ENCODE peak calls at places on chromosomes 1 and 21, in eight cellular contexts. P is foreskin fibroblast, Y is choroid plexus epithelial cell, R is AG04450, I is breast epithelium, J is heart left ventricle, U is WERI-Rb-1, C is cardiac fibroblast. K is an unnamed sample.

GRCh38 chr1:234870020-234870378 is 258.6 kb downstream of the TOMM20 start:
- DNase-seq in P (no peak), Y (no peak), R (no peak), I (no peak), J (no peak), U (no peak), C (no peak), K (no peak)

GRCh38 chr1:100861379-100861778 is 33.3 kb downstream of the EXTL2 start:
- DNase-seq in P (peak), Y (peak), R (no peak), I (no peak), J (no peak), U (no peak), C (peak), K (no peak)

GRCh38 chr1:14599173-14599754 is 779 bp downstream of the KAZN start:
- DNase-seq in P (peak), Y (no peak), R (no peak), I (no peak), J (peak), U (peak), C (peak), K (no peak)

GRCh38 chr1:61626820-61627219 is 98.1 kb downstream of the TM2D1 start:
- DNase-seq in P (peak), Y (no peak), R (no peak), I (no peak), J (peak), U (no peak), C (peak), K (no peak)

GRCh38 chr1:222105393-222105737 is 363.5 kb upstream of the DUSP10 start:
- DNase-seq in P (no peak), Y (no peak), R (no peak), I (peak), J (no peak), U (no peak), C (no peak), K (no peak)

GRCh38 chr1:84711091-84711490 is 20.8 kb upstream of the SSX2IP start:
- DNase-seq in P (no peak), Y (no peak), R (no peak), I (no peak), J (no peak), U (no peak), C (peak), K (no peak)

GRCh38 chr1:86758570-86758969 is 54.2 kb downstream of the SH3GLB1 start:
- DNase-seq in P (no peak), Y (no peak), R (no peak), I (no peak), J (no peak), U (no peak), C (no peak), K (no peak)

GRCh38 chr1:68600049-68600661 is 103.3 kb upstream of the DEPDC1 start:
- DNase-seq in P (peak), Y (peak), R (no peak), I (no peak), J (no peak), U (peak), C (peak), K (no peak)

GRCh38 chr1:79899914-79900313 is 893.4 kb upstream of the ADGRL4 start:
- DNase-seq in P (peak), Y (peak), R (peak), I (no peak), J (no peak), U (no peak), C (peak), K (peak)

GRCh38 chr1:199243423-199244061 is 604.7 kb downstream of the PTPRC start:
- DNase-seq in P (peak), Y (peak), R (no peak), I (no peak), J (peak), U (peak), C (peak), K (no peak)

GRCh38 chr1:205843031-205843859 is 6.7 kb downstream of the PM20D1 start:
- DNase-seq in P (no peak), Y (no peak), R (no peak), I (no peak), J (no peak), U (no peak), C (no peak), K (no peak)

GRCh38 chr1:53084589-53084971 is 22.6 kb downstream of the PODN start:
- DNase-seq in P (no peak), Y (no peak), R (no peak), I (no peak), J (no peak), U (no peak), C (no peak), K (no peak)

GRCh38 chr1:37028981-37029617 is 5.2 kb downstream of the GRIK3 start:
- DNase-seq in P (no peak), Y (no peak), R (no peak), I (no peak), J (no peak), U (no peak), C (no peak), K (no peak)

GRCh38 chr1:108644984-108645383 is 15.9 kb downstream of the HENMT1 start:
- DNase-seq in P (no peak), Y (no peak), R (no peak), I (no peak), J (no peak), U (no peak), C (no peak), K (no peak)

GRCh38 chr1:221772107-221772506 is 30.2 kb upstream of the DUSP10 start:
- DNase-seq in P (peak), Y (peak), R (no peak), I (no peak), J (no peak), U (no peak), C (no peak), K (no peak)

GRCh38 chr1:43975249-43975961 is 645 bp downstream of the ATP6V0B start:
- DNase-seq in P (peak), Y (peak), R (no peak), I (peak), J (peak), U (no peak), C (peak), K (no peak)

GRCh38 chr21:18725653-18726052 is 322.1 kb upstream of the TMPRSS15 start:
- DNase-seq in P (no peak), Y (no peak), R (no peak), I (no peak), J (no peak), U (peak), C (no peak), K (no peak)

GRCh38 chr1:147177611-147178370 is 5.5 kb upstream of the PRKAB2 start:
- DNase-seq in P (peak), Y (peak), R (no peak), I (no peak), J (peak), U (no peak), C (peak), K (no peak)

GRCh38 chr1:100438789-100439188 is 86.5 kb downstream of the CDC14A start:
- DNase-seq in P (no peak), Y (no peak), R (no peak), I (no peak), J (no peak), U (no peak), C (no peak), K (no peak)

GRCh38 chr1:146039844-146040194 is 18.3 kb upstream of the HJV start:
- DNase-seq in P (peak), Y (no peak), R (no peak), I (no peak), J (no peak), U (no peak), C (no peak), K (no peak)

GRCh38 chr21:33531007-33531406 is 10.9 kb downstream of the GART start:
- DNase-seq in P (no peak), Y (no peak), R (no peak), I (no peak), J (no peak), U (no peak), C (no peak), K (no peak)

DNA sequence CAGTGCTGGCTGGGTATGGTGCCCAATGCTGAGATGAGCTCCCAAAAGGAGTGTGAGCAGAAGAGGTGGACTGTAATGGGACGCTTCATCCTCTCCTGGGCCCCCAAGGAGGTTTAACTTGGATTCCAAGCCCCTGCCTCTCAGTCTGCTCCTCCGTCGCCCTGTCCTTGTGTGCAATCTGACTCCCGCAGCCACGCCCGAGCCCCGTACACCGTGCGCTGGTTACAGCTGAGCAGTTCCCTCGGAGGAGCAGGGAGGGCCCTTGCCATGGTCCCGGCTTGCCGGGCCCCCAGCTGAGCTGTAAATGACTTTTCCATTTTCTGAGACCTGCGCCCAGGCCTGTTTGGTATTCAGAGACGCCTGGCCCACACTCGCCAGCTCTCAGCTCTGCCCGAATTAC is 53.7 kb downstream of the PAX7 start:
- DNase-seq in P (no peak), Y (no peak), R (no peak), I (no peak), J (no peak), U (no peak), C (no peak), K (no peak)
- H3K4me3 ChIP-seq in P (no peak), Y (no peak), R (no peak), I (no peak), J (no peak), U (no peak), C (no peak), K (no peak)

DNA sequence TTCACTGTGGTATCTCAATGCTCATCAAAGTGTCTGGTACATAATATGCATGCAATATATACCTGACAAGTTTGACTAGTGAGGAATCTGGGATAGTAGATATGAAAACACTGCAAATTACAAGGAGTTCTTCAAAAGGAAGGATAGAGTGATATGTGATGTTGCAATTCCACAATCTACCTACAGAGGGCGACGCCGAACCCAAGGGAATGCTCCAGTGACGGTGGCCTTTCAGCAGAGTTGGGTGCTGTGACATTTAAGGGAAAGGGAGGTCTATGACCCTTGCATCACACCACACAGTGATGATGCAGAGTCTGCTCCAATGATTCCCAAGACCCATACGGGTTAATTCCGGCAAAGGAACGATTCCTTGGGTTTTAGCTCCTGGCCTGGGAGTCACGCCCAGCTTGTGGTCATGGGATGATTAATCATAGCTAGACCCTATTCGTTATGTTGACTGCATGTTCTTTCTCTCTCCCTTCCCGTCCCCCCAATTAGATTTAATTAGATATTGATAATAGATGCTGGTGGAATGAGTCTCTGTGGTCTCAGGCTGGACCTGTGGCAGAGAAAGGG is 123.0 kb upstream of the IGSF21 start:
- DNase-seq in P (no peak), Y (peak), R (no peak), I (no peak), J (no peak), U (peak), C (no peak), K (no peak)
- TF ChIP-seq CTCF in P (peak), Y (peak), R (peak), I (peak), J (peak), U (peak), C (peak), K (peak)

DNA sequence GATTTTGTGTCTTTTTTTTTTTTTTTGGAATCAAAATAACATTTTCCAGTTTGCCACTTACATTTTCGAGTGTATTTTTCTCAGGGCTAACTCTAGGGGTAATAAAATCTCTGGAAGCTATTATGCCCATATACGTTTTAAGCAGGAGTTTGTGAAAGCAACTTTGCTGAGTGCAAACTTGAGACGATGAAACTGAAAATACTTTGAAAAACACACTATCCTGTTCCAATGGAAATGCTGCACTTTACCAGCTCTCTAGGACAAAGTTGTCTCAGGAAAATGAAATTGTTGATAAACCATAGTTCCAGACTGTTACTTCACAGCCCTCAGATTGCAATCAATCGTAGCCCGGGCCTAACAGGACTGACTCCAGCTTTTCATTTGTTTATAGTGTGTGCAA is 220.7 kb upstream of the PKN2 start:
- DNase-seq in P (no peak), Y (no peak), R (no peak), I (no peak), J (no peak), U (no peak), C (no peak), K (no peak)
- H3K4me3 ChIP-seq in P (no peak), Y (no peak), R (peak), I (no peak), J (peak), U (no peak), C (no peak), K (no peak)

GRCh38 chr1:24971539-24971938 is 41.5 kb upstream of the RUNX3 start:
- DNase-seq in P (no peak), Y (no peak), R (no peak), I (no peak), J (no peak), U (no peak), C (no peak), K (no peak)

GRCh38 chr1:24968941-24969585 is 39.0 kb upstream of the RUNX3 start:
- DNase-seq in P (no peak), Y (no peak), R (no peak), I (peak), J (no peak), U (no peak), C (no peak), K (no peak)

GRCh38 chr1:24969616-24970398 is 39.7 kb upstream of the RUNX3 start:
- DNase-seq in P (no peak), Y (no peak), R (no peak), I (no peak), J (no peak), U (peak), C (no peak), K (no peak)

GRCh38 chr1:24970926-24971530 is 41.0 kb upstream of the RUNX3 start:
- DNase-seq in P (no peak), Y (peak), R (no peak), I (no peak), J (no peak), U (no peak), C (no peak), K (no peak)

DNA sequence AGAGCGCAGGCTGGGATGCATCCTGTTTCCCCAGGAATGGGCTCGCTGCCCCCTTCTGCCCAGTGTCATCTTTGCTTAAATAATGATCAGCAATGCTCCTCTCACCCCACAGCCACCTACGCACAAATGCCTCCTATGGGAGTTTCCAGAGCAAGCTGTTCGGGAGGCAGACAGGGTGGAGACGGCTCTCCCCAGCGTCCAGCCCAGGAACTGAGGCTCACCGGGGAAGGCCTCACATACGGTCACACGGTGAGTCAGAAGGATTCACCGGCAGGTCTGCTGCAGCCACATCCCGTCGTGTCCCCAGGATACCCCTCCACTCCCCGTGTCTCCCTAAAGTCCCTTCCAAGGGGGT is 40.3 kb upstream of the RUNX3 start:
- DNase-seq in P (peak), Y (peak), R (no peak), I (no peak), J (no peak), U (peak), C (peak), K (no peak)
- TF ChIP-seq CTCF in P (no peak), Y (peak), R (peak), I (no peak), J (no peak), U (no peak), C (peak), K (peak)

DNA sequence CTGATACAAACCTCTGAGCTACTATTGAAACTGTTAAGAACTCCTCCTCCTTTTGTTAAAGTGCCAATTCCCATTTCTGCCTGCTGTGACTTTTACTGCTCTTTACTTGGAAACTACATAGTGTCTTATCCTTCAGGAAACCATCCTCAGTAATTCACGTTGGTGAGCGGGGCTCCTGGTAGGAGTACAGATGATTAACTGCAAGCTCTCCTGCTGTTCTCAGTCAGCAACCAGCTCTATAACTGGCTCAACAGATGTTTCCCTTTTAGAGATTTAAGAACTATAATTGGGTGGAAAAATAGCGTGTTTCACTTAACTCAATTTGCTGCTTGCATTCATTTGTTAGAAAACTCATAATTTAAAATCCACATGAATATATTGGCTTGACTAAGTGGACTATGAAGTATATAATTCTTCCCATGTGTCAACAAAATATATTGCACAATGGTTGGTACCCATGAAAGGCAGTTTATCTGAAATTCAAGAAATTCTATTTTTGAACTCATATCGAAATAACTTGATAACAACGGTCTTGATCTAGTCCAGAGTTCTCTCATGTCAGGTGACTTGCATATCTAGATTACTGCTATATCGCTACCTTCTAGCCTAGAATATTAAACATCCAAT is 574.0 kb downstream of the KCNT2 start:
- DNase-seq in P (peak), Y (peak), R (no peak), I (no peak), J (no peak), U (peak), C (no peak), K (no peak)
- H3K4me3 ChIP-seq in P (no peak), Y (no peak), R (no peak), I (no peak), J (no peak), U (no peak), C (no peak), K (no peak)

GRCh38 chr1:93433407-93433961 is 14.4 kb upstream of the FNBP1L start:
- DNase-seq in P (no peak), Y (no peak), R (no peak), I (peak), J (peak), U (peak), C (no peak), K (no peak)
- TF ChIP-seq CTCF in P (no peak), Y (peak), R (peak), I (peak), J (no peak), U (peak), C (peak), K (peak)

K was measured in kidney epithelial cell.